ENCODE peak calls at places on chromosome 14, in four cellular contexts. L, W, U and R are unnamed samples.

GRCh38 chr14:28766505-28767238 is at the start of gene FOXG1:
- DNase-seq in L (no peak), W (peak), U (peak), R (no peak)

GRCh38 chr14:35399083-35399807 is 5.3 kb downstream of the NFKBIA start:
- DNase-seq in L (no peak), W (no peak), U (no peak), R (no peak)

GRCh38 chr14:54253195-54253947 is 143.4 kb upstream of the CDKN3 start:
- DNase-seq in L (no peak), W (no peak), U (no peak), R (no peak)

GRCh38 chr14:50839696-50840095 is 8.7 kb upstream of the NIN start:
- DNase-seq in L (no peak), W (no peak), U (no peak), R (no peak)

GRCh38 chr14:42855159-42855558 is 1248.5 kb downstream of the LRFN5 start:
- DNase-seq in L (no peak), W (no peak), U (no peak), R (no peak)

GRCh38 chr14:60331201-60332045 is 82.4 kb downstream of the PPM1A start:
- DNase-seq in L (peak), W (peak), U (peak), R (peak)

GRCh38 chr14:85037411-85037810 is 492.5 kb upstream of the FLRT2 start:
- DNase-seq in L (no peak), W (no peak), U (no peak), R (no peak)

GRCh38 chr14:55136868-55137785 is 8.1 kb downstream of the LGALS3 start:
- DNase-seq in L (no peak), W (no peak), U (no peak), R (no peak)

GRCh38 chr14:92582706-92583452 is 69.3 kb downstream of the RIN3 start:
- DNase-seq in L (peak), W (no peak), U (no peak), R (no peak)

GRCh38 chr14:55073856-55074255 is 22.4 kb downstream of the MAPK1IP1L start:
- DNase-seq in L (no peak), W (no peak), U (no peak), R (no peak)

GRCh38 chr14:76793956-76794355 is 18.7 kb downstream of the ANGEL1 start:
- DNase-seq in L (no peak), W (no peak), U (no peak), R (no peak)

GRCh38 chr14:22002860-22003284 is 329.3 kb upstream of the OR4E1 start:
- DNase-seq in L (peak), W (peak), U (no peak), R (peak)